ENCODE peak calls at places on chromosomes 11 and 22, in four cellular contexts. F is A549, B is K562, N is GM12878. S is an unnamed sample.

GRCh38 chr11:117037952-117038350 is 60.3 kb downstream of the SIK3 start:
- DNase-seq in F (no peak), B (no peak), N (no peak), S (no peak)

GRCh38 chr11:114111369-114112042 is 52.0 kb downstream of the ZBTB16 start:
- DNase-seq in F (no peak), B (no peak), N (no peak), S (no peak)

GRCh38 chr11:17952487-17952886 is 60.4 kb downstream of the SERGEF start:
- DNase-seq in F (no peak), B (no peak), N (no peak), S (no peak)

GRCh38 chr11:35787626-35788025 is 125.1 kb downstream of the TRIM44 start:
- DNase-seq in F (no peak), B (no peak), N (no peak), S (no peak)

GRCh38 chr11:119666463-119667131 is 62.4 kb downstream of the NECTIN1 start:
- DNase-seq in F (peak), B (peak), N (no peak), S (peak)

GRCh38 chr11:32107647-32108046 is 16.8 kb downstream of the RCN1 start:
- DNase-seq in F (no peak), B (no peak), N (peak), S (no peak)

GRCh38 chr11:56885854-56886253 is 102.9 kb upstream of the OR5AK2 start:
- DNase-seq in F (no peak), B (no peak), N (no peak), S (no peak)

GRCh38 chr22:49381595-49382450 is 445.9 kb downstream of the BRD1 start:
- DNase-seq in F (no peak), B (no peak), N (no peak), S (no peak)

GRCh38 chr11:63641727-63642126 is 27.5 kb upstream of the PLAAT3 start:
- DNase-seq in F (no peak), B (no peak), N (no peak), S (no peak)

GRCh38 chr22:19579113-19579811 is 55.1 kb upstream of the CLDN5 start:
- DNase-seq in F (no peak), B (peak), N (no peak), S (no peak)

GRCh38 chr22:30422481-30423295 is 2.9 kb upstream of the MTFP1 start:
- DNase-seq in F (peak), B (peak), N (no peak), S (peak)

GRCh38 chr11:10386361-10386760 is 68.7 kb upstream of the AMPD3 start:
- DNase-seq in F (no peak), B (no peak), N (no peak), S (no peak)

GRCh38 chr22:49628351-49629023 is 199.2 kb downstream of the BRD1 start:
- DNase-seq in F (no peak), B (no peak), N (no peak), S (no peak)

GRCh38 chr11:116527180-116527991 is 245.4 kb downstream of the BUD13 start:
- DNase-seq in F (no peak), B (no peak), N (no peak), S (no peak)

GRCh38 chr11:62337682-62338181 is 484 bp downstream of the ASRGL1 start:
- DNase-seq in F (peak), B (peak), N (no peak), S (no peak)

GRCh38 chr11:10878408-10879214 is 20.8 kb upstream of the ZBED5 start:
- DNase-seq in F (peak), B (peak), N (peak), S (peak)

GRCh38 chr11:117887431-117888139 is 11.1 kb upstream of the FXYD6 start:
- DNase-seq in F (no peak), B (no peak), N (no peak), S (no peak)

GRCh38 chr11:86606270-86606848 is 66.1 kb downstream of the ME3 start:
- DNase-seq in F (no peak), B (no peak), N (no peak), S (no peak)

GRCh38 chr11:2791521-2792375 is 92.0 kb upstream of the KCNQ1OT1 start:
- DNase-seq in F (no peak), B (no peak), N (no peak), S (no peak)

GRCh38 chr11:6640985-6641701 is 14.5 kb downstream of the DCHS1 start:
- DNase-seq in F (no peak), B (no peak), N (no peak), S (no peak)

GRCh38 chr11:6636480-6636879 is 17.3 kb upstream of the TPP1 start:
- DNase-seq in F (no peak), B (no peak), N (no peak), S (no peak)

GRCh38 chr11:6637871-6638270 is 17.7 kb downstream of the DCHS1 start:
- DNase-seq in F (no peak), B (no peak), N (no peak), S (no peak)

GRCh38 chr11:6640036-6640984 is 15.3 kb downstream of the DCHS1 start:
- DNase-seq in F (no peak), B (no peak), N (no peak), S (no peak)

DNA sequence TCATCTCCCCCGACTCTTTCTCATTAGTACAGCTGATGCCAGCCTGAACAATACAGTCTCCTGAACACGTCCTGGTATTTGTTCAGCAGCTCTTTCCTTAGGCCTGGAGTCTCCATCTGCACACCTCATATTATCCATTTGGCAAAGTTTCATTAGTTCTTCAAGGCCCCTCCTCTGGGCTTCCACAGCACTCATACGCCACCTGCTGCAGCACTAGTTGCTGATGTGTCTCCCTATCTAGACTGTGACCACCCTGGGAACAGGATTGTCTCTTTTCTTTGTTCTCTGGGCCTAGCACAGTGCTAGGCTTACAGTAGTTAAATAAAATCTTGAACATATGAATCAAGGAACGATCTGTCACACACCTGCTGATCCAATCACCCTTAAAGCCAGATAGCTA is 17.2 kb downstream of the DCHS1 start:
- DNase-seq in F (no peak), B (peak), N (no peak), S (no peak)
- TF ChIP-seq POLR2AphosphoS2 in F (no peak), B (no peak), N (no peak), S (no peak)

GRCh38 chr11:44286268-44286880 is 23.6 kb downstream of the ALX4 start:
- DNase-seq in F (peak), B (peak), N (peak), S (peak)

GRCh38 chr11:44288133-44288526 is 21.8 kb downstream of the ALX4 start:
- DNase-seq in F (no peak), B (no peak), N (no peak), S (no peak)

GRCh38 chr11:44290206-44290605 is 19.7 kb downstream of the ALX4 start:
- DNase-seq in F (no peak), B (no peak), N (no peak), S (no peak)

GRCh38 chr11:44285756-44286155 is 24.2 kb downstream of the ALX4 start:
- DNase-seq in F (no peak), B (no peak), N (no peak), S (no peak)

DNA sequence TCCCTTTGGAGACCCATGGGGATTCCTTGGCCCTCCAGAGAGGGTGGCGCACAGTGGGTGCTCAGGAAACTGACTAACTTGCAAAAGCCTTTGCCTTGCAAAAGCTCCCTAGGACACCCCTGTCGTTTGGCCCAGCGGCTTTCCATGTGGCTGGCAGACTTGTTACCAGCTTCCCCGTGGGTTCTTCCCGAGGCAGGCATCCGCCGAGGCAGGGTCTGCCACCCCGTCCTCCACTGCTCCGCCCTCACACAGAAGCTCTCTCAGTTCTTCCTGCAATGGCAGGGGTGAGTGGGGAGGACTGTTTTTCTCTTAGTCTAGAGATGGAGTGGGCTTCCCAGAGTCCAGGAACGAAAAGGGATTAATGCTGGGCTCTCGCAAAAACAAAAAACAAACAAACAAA is 23.0 kb downstream of the ALX4 start:
- DNase-seq in F (no peak), B (no peak), N (no peak), S (no peak)
- TF ChIP-seq POLR2AphosphoS2 in F (no peak), B (no peak), N (no peak), S (no peak)

DNA sequence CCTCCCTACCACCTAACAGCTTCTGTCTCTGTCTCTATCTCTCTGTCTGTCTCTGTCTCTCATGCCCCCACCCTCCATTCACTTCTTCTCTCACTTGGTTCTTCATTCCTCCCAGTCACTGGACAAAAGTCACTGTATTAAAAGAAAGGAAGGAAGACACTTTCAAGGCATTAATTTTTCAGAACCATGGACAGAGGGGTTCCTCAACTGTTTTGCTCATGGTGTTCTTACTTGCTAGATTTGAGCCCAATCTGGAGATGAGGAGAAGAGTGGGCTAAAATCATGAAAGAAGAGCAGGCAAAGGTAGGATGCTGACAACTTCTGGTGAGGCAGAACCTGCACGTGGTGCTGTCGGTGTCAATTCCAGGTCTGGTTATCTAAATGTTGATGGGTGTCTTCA is 116.7 kb upstream of the LARGE1 start:
- DNase-seq in F (no peak), B (no peak), N (no peak), S (no peak)
- TF ChIP-seq POLR2AphosphoS2 in F (no peak), B (no peak), N (no peak), S (no peak)

DNA sequence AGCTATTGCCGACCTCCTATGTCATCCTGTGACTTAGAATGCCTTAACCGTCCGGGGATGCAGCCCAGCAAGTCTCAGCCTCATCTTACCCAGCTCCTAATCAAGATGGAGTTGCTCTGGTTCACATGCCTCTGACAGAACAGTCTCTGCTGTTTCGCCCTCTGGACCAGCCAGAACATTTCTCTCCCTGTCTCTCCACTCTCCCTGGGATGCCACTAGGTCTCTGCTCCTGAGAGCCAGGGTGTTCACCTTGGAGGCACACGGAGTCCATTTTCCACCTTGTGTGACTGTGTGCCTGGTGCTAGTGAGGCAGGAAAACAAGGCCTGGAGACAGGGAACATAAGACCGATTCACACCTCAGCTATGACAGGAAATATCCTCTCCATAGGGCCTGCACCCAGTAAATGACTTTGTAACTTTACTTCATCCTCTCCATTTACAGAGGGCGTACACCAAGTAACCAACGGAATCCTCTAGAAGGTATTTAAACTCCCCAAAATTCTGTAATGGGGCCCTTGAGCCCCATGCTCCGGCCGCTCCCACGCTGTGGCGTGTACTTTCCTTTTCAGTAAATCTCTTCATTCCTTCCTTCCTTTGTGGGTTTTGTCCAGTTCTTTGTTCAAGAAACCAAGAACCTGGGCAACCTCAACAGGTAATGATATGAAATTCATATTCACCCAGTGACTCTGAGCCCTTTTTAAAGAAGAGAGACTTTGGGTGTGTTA is 16.7 kb upstream of the B4GALNT4 start:
- DNase-seq in F (no peak), B (no peak), N (no peak), S (no peak)
- TF ChIP-seq POLR2AphosphoS2 in F (no peak), B (no peak), N (no peak), S (no peak)

GRCh38 chr22:23403720-23404688 is 176.1 kb downstream of the IGLL1 start:
- DNase-seq in F (no peak), B (no peak), N (no peak), S (no peak)
- TF ChIP-seq POLR2AphosphoS2 in F (no peak), B (no peak), N (no peak), S (no peak)

DNA sequence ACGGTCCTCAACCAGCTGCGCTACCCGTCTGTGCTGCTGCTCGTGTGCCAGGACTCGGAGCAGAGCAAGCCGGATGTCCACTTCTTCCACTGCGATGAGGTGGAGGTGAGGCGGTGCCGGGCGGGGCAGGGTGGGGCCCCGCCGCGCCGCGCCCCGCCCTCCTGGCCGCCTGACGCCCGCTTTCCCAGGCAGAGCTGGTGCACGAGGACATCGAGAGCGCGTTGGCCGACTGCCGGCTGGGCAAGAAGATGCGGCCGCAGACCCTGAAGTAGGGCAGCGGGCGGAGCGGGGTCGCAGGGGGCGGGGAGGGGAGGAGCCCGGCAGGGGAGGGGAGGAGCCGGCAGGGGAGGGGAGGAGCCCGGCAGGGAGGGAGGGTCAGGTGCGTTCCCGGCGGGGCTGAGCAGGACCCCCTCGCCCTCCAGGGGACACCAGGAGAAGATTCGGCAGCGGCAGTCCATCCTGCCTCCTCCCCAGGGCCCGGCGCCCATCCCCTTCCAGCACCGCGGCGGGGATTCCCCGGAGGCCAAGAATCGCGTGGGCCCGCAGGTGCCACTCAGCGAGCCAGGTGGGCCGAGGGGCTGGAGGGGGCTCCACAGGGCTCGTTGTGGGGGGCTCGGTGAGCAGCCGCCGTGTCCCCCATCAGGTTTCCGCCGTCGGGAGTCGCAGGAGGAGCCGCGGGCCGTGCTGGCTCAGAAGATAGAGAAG is 14.8 kb downstream of the EPS8L2 start:
- DNase-seq in F (no peak), B (peak), N (no peak), S (no peak)
- TF ChIP-seq POLR2AphosphoS2 in F (no peak), B (no peak), N (no peak), S (no peak)

DNA sequence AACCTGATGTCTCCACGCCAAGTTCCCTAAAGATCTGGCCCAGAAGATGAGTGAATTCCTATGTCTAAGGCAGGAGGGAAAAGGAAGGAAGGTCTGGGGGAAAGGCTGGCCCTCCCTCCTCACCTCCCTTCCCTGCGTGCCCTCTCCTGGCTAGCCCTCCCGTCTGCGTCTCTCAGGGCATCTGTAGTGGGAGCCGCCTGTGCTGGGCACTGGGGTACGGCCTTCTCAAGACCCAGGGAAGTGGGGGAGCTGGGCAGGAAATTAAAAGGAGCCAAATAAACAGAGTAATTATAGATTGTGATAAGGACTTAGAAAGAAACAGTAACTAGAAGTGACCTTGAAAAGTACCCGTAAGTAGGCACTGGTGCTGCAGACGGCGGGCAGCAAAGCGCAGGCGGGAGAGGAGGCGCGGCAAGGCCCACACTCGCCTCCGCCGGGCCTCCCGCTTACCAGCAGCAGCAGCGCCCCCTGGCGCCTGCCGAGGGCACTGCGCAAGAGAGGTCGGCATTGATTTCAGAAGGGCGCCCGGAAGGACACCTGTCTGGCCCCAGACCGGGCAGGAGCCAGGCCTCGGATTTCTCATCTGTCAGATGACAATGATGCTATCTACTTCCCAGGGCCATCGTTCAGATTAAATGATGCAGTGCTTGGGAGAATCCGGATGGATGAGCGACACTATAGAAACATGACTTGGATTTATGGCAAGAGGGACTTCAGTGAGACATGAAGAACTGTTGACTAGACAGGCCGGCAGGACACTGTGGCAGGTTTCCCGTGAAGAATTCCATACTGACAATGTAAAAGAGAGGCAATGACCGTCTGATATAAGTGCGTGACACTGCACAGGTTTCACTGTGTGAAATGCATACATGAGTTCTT is 7.3 kb downstream of the KCNJ1 start:
- DNase-seq in F (peak), B (peak), N (no peak), S (peak)
- TF ChIP-seq POLR2AphosphoS2 in F (no peak), B (no peak), N (no peak), S (no peak)

DNA sequence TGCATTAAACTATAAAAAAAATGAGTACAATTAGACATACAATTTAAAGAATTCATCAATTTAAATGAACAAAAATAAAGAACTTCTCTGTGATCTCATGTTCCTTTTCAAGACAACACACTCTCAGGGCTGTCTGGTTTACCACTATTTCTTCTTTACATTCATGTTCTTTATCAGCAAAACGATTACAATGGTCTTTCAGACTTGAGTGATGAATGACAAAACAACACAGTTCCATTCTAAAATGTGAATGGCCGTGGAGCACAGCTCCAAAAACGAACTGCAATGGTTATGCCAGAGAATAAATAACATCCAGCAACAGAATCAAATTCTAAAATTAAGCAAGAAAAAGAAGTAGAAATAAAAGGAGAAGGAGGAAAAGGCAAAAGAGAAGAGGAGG is 113.1 kb downstream of the CADM1 start:
- DNase-seq in F (no peak), B (no peak), N (no peak), S (no peak)
- TF ChIP-seq POLR2AphosphoS2 in F (no peak), B (no peak), N (no peak), S (no peak)

DNA sequence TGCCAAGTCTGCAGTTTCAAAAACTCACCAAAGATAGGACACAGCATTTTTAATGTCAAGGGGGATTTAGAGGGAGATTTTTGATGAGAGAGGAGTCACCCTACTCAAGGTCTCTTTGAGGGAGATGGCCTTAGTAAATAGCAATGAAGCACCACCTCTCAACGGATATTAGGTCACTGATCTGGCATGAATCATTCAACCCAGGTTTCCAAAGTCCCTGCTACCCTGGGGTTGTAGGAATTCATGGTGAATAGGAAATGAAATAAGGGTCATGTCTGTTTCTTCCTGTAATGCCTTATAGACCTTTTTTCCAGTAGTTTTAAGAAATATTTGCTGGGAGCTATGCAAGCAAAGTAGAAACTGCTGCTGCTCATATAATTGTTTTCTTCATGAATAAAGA is 2154.9 kb downstream of the LRRC4C start:
- DNase-seq in F (no peak), B (no peak), N (no peak), S (no peak)
- TF ChIP-seq POLR2AphosphoS2 in F (no peak), B (no peak), N (no peak), S (no peak)

GRCh38 chr11:12179019-12179418 is 68.6 kb downstream of the MICAL2 start:
- DNase-seq in F (no peak), B (no peak), N (no peak), S (no peak)
- TF ChIP-seq POLR2AphosphoS2 in F (no peak), B (no peak), N (no peak), S (no peak)